ENCODE peak calls at places on chromosomes 5 and 9, in four cellular contexts. X, V, J and Z are unnamed samples.

GRCh38 chr5:66100851-66101250 is 43.2 kb upstream of the SREK1 start:
- DNase-seq in X (no peak), V (no peak), J (no peak), Z (no peak)

GRCh38 chr9:108168451-108168850 is 678.9 kb upstream of the KLF4 start:
- DNase-seq in X (no peak), V (no peak), J (no peak), Z (peak; percentile 21)

GRCh38 chr5:66209350-66209749 is 65.2 kb downstream of the SREK1 start:
- DNase-seq in X (no peak), V (peak; percentile 97), J (no peak), Z (no peak)

GRCh38 chr5:148607406-148607805 is 46.9 kb downstream of the HTR4 start:
- DNase-seq in X (no peak), V (no peak), J (no peak), Z (no peak)

GRCh38 chr5:38751103-38751502 is 94.7 kb upstream of the OSMR start:
- DNase-seq in X (no peak), V (no peak), J (no peak), Z (peak; percentile 28)

GRCh38 chr5:106964102-106964501 is 706.6 kb downstream of the EFNA5 start:
- DNase-seq in X (no peak), V (no peak), J (no peak), Z (peak; percentile 30)

GRCh38 chr5:176721509-176721908 is 74.2 kb downstream of the TSPAN17 start:
- DNase-seq in X (no peak), V (no peak), J (no peak), Z (no peak)

GRCh38 chr9:132108728-132109127 is 29.1 kb upstream of the MED27 start:
- DNase-seq in X (no peak), V (no peak), J (no peak), Z (no peak)

GRCh38 chr5:10518352-10518751 is 45.5 kb upstream of the ANKRD33B start:
- DNase-seq in X (no peak), V (peak; percentile 20), J (no peak), Z (peak; percentile 65)

GRCh38 chr5:73861313-73861978 is 235.4 kb downstream of the ARHGEF28 start:
- DNase-seq in X (no peak), V (no peak), J (no peak), Z (peak; percentile 11)

GRCh38 chr9:19116391-19116790 is 10.9 kb downstream of the PLIN2 start:
- DNase-seq in X (no peak), V (peak; percentile 55), J (no peak), Z (no peak)

GRCh38 chr9:33198163-33198562 is 31.0 kb upstream of the B4GALT1 start:
- DNase-seq in X (no peak), V (no peak), J (no peak), Z (peak; percentile 80)